ENCODE peak calls at places on chromosome 17, in four cellular contexts. B, F, Z and K are unnamed samples. For H3K4me1, the result is how much of the 10 kb centered on the place peaks cover.

GRCh38 chr17:18278867-18279266 is 18.4 kb downstream of the MIEF2 start:
- DNase-seq in B (no peak), F (no peak), Z (no peak), K (no peak)

GRCh38 chr17:80869476-80869875 is 122.2 kb upstream of the CHMP6 start:
- DNase-seq in F (no peak), B (no peak), Z (no peak), K (no peak)

GRCh38 chr17:37490638-37491614 is 1.2 kb downstream of the DUSP14 start:
- DNase-seq in Z (peak), F (peak), B (no peak), K (peak)

GRCh38 chr17:43094129-43094834 is 30.9 kb downstream of the BRCA1 start:
- DNase-seq in B (no peak), F (no peak), Z (no peak), K (no peak)

GRCh38 chr17:7818026-7818425 is 16.0 kb upstream of the KDM6B start:
- DNase-seq in B (no peak), F (no peak), Z (no peak), K (peak)

GRCh38 chr17:59844884-59845594 is 47.7 kb downstream of the TUBD1 start:
- DNase-seq in Z (no peak), B (no peak), F (no peak), K (peak)

GRCh38 chr17:19937522-19937921 is 40.1 kb downstream of the AKAP10 start:
- DNase-seq in F (no peak), Z (no peak), B (no peak), K (no peak)

GRCh38 chr17:3596804-3597464 is 12.3 kb downstream of the TRPV1 start:
- DNase-seq in Z (no peak), B (no peak), F (no peak), K (no peak)

GRCh38 chr17:80146121-80147034 is 550 bp downstream of the EIF4A3 start:
- DNase-seq in B (no peak), Z (no peak), F (peak), K (no peak)

GRCh38 chr17:59476413-59476812 is 89.0 kb upstream of the DHX40 start:
- DNase-seq in Z (no peak), B (no peak), F (no peak), K (no peak)

GRCh38 chr17:7993972-7994589 is 8.3 kb upstream of the GUCY2D start:
- DNase-seq in Z (no peak), F (no peak), B (no peak), K (no peak)

GRCh38 chr17:1762906-1763829 is 1.3 kb downstream of the SERPINF1 start:
- DNase-seq in Z (no peak), B (no peak), F (peak), K (peak)

GRCh38 chr17:41695134-41695661 is 6.5 kb downstream of the EIF1 start:
- DNase-seq in F (no peak), Z (no peak), B (no peak), K (no peak)

GRCh38 chr17:73510981-73511442 is 133.2 kb downstream of the SDK2 start:
- DNase-seq in Z (no peak), B (no peak), F (no peak), K (no peak)

GRCh38 chr17:39699818-39700147 is at the start of gene ERBB2:
- DNase-seq in Z (peak), F (peak), B (peak), K (peak)

GRCh38 chr17:39697961-39698360 is 1.9 kb upstream of the ERBB2 start:
- DNase-seq in F (no peak), B (no peak), Z (no peak), K (no peak)

GRCh38 chr17:39701784-39702422 is 2.0 kb downstream of the ERBB2 start:
- DNase-seq in Z (no peak), B (peak), F (no peak), K (no peak)

GRCh38 chr17:39701012-39701783 is 1.3 kb downstream of the ERBB2 start:
- DNase-seq in B (peak), Z (no peak), F (no peak), K (peak)

GRCh38 chr17:39700148-39700987 is 504 bp downstream of the ERBB2 start:
- DNase-seq in Z (no peak), F (peak), B (peak), K (peak)
- TF ChIP-seq CTCF in Z (no peak), F (no peak), B (no peak), K (no peak)

DNA sequence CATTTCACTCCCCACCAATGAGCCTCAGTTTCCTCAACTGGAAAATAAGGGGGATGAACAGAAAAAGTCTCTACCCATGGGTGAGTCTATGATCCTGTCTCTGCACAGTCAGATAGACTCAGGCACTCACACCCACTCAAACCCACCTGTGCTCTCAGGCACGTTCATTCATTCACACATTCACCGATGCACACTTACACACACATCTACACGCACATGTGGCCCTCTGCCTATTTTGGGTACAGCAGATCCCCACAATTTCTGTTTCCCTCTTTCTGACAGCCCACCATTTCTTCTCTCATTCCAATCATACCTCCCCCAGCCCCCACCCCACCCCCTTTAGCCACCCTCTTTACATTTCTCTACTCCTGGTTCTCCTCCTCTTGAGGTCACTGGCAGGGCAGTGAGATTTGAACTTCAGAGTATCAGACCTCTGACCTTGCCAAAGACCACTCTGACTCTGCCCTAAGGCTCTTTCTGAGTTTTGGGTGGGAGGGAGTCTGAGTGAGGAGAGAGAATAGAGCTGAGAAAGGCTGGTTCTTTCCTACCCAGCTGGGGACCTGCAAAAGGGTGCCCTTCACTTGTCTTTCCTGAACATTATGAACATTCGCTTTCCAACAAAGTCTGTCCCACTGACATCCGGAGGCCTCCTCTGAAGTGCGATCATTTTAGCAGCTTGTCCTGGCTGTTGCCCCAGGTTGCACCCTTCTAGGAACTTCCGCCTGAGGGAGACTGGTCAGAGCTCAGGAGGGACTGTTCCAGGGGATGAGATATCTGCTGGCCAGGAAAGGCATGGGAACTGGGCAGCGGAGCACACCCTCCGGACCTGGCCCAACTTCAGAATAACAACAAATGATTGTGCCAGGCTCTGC is 10.1 kb upstream of the COL1A1 start:
- DNase-seq in Z (peak), B (no peak), F (no peak), K (no peak)
- H3K4me1 ChIP-seq in Z (under half), B (under half), F (under half), K (half or more)

GRCh38 chr17:50532452-50533024 is at the start of gene EPN3:
- DNase-seq in B (no peak), F (no peak), Z (peak), K (peak)
- TF ChIP-seq CTCF in B (no peak), F (no peak), Z (no peak), K (no peak)

GRCh38 chr17:40461774-40462342 is 18.6 kb downstream of the IGFBP4 start:
- DNase-seq in F (no peak), B (no peak), Z (no peak), K (peak)
- H3K4me1 ChIP-seq in F (under half), B (under half), Z (under half), K (half or more)

DNA sequence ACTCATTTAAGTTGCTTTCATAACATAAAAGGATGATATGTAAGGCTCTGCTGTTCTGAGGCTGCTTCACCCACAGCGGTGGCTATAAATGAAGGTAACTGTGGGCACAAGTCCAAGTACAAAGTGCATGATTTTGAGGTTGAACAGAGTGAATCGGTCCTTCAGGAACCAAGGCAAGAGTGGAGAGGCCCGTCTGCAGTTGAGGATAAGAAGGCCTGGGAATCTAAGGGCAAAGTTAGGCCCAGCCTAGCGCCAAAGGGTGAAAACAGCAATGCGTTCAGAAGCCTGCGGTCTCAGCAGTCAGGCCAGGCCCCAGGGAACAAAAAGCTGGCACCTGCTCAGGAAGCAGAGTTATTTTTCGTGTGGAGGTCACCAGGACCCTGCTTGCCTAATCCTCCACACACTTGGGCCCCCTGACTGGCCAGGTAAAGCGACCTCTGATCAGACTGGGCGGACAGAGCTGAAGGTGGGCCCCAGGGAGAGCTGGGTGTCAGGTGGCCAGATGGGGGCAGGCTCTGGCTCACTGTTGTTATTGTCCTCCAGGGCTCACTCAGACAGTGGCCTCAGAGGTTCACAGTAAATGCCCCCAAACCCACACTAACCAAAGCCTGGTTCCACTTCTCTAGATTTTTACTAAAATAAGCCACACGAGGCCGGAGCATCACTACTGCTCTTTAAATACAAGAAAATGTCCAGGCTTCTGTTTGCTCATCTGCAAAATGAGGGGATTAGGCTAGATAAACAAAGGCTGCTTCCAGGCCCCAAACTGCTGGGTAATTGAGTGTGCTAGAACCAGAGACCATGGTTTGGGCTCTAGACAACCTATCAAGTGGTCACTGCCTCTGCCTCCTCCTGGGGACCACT is 46.4 kb downstream of the TEX2 start:
- DNase-seq in B (peak), F (no peak), Z (peak), K (peak)
- TF ChIP-seq CTCF in B (no peak), F (no peak), Z (no peak), K (peak)

GRCh38 chr17:48051706-48052486 is 3.7 kb downstream of the NFE2L1 start:
- DNase-seq in B (no peak), F (peak), Z (peak), K (peak)
- H3K4me1 ChIP-seq in B (under half), F (half or more), Z (half or more), K (half or more)